ENCODE peak calls at places on chromosomes 1 and 21, in seven cellular contexts. One of them, this sample, is unnamed.

GRCh38 chr1:230907472-230908205 is 39.3 kb upstream of the C1orf198 start:
- DNase-seq in IMR-90: no peak
- DNase-seq in heart right ventricle: no peak
- DNase-seq in HL-60: no peak
- DNase-seq in CD8-positive, alpha-beta T cell: no peak
- DNase-seq in tibial artery: no peak
- DNase-seq in CD4-positive, alpha-beta memory T cell: no peak
- DNase-seq in this sample: no peak

GRCh38 chr1:56709995-56710394 is 64.9 kb downstream of the PRKAA2 start:
- DNase-seq in IMR-90: no peak
- DNase-seq in heart right ventricle: no peak
- DNase-seq in HL-60: no peak
- DNase-seq in CD8-positive, alpha-beta T cell: no peak
- DNase-seq in tibial artery: no peak
- DNase-seq in CD4-positive, alpha-beta memory T cell: no peak
- DNase-seq in this sample: no peak

GRCh38 chr1:104402178-104402577 is 652.5 kb downstream of the AMY1C start:
- DNase-seq in IMR-90: no peak
- DNase-seq in heart right ventricle: no peak
- DNase-seq in HL-60: no peak
- DNase-seq in CD8-positive, alpha-beta T cell: no peak
- DNase-seq in tibial artery: no peak
- DNase-seq in CD4-positive, alpha-beta memory T cell: no peak
- DNase-seq in this sample: no peak

GRCh38 chr1:84940481-84940880 is 47.5 kb upstream of the LPAR3 start:
- DNase-seq in IMR-90: no peak
- DNase-seq in heart right ventricle: no peak
- DNase-seq in HL-60: no peak
- DNase-seq in CD8-positive, alpha-beta T cell: no peak
- DNase-seq in tibial artery: no peak
- DNase-seq in CD4-positive, alpha-beta memory T cell: no peak
- DNase-seq in this sample: no peak

GRCh38 chr21:45950740-45951515 is 30.6 kb upstream of the COL6A1 start:
- DNase-seq in IMR-90: peak
- DNase-seq in heart right ventricle: peak
- DNase-seq in HL-60: no peak
- DNase-seq in CD8-positive, alpha-beta T cell: no peak
- DNase-seq in tibial artery: peak
- DNase-seq in CD4-positive, alpha-beta memory T cell: no peak
- DNase-seq in this sample: no peak

GRCh38 chr1:33997127-33998047 is 133.5 kb downstream of the HMGB4 start:
- DNase-seq in IMR-90: no peak
- DNase-seq in heart right ventricle: no peak
- DNase-seq in HL-60: no peak
- DNase-seq in CD8-positive, alpha-beta T cell: no peak
- DNase-seq in tibial artery: no peak
- DNase-seq in CD4-positive, alpha-beta memory T cell: no peak
- DNase-seq in this sample: no peak

GRCh38 chr1:22681564-22682276 is 28.7 kb downstream of the C1QB start:
- DNase-seq in IMR-90: no peak
- DNase-seq in heart right ventricle: no peak
- DNase-seq in HL-60: no peak
- DNase-seq in CD8-positive, alpha-beta T cell: no peak
- DNase-seq in tibial artery: no peak
- DNase-seq in CD4-positive, alpha-beta memory T cell: no peak
- DNase-seq in this sample: no peak

GRCh38 chr1:52157582-52157981 is 15.7 kb downstream of the ZFYVE9 start:
- DNase-seq in IMR-90: peak
- DNase-seq in heart right ventricle: no peak
- DNase-seq in HL-60: no peak
- DNase-seq in CD8-positive, alpha-beta T cell: no peak
- DNase-seq in tibial artery: no peak
- DNase-seq in CD4-positive, alpha-beta memory T cell: no peak
- DNase-seq in this sample: no peak

GRCh38 chr1:66386712-66387111 is 147.2 kb upstream of the SGIP1 start:
- DNase-seq in IMR-90: no peak
- DNase-seq in heart right ventricle: no peak
- DNase-seq in HL-60: no peak
- DNase-seq in CD8-positive, alpha-beta T cell: no peak
- DNase-seq in tibial artery: no peak
- DNase-seq in CD4-positive, alpha-beta memory T cell: no peak
- DNase-seq in this sample: no peak

GRCh38 chr1:180155202-180155682 is 573 bp downstream of the QSOX1 start:
- DNase-seq in IMR-90: no peak
- DNase-seq in heart right ventricle: peak
- DNase-seq in HL-60: no peak
- DNase-seq in CD8-positive, alpha-beta T cell: peak
- DNase-seq in tibial artery: no peak
- DNase-seq in CD4-positive, alpha-beta memory T cell: no peak
- DNase-seq in this sample: no peak

GRCh38 chr1:91608876-91609275 is 108.2 kb downstream of the CDC7 start:
- DNase-seq in IMR-90: peak
- DNase-seq in heart right ventricle: no peak
- DNase-seq in HL-60: no peak
- DNase-seq in CD8-positive, alpha-beta T cell: no peak
- DNase-seq in tibial artery: no peak
- DNase-seq in CD4-positive, alpha-beta memory T cell: no peak
- DNase-seq in this sample: peak

GRCh38 chr1:162383091-162383490 is 1.6 kb downstream of the C1orf226 start:
- DNase-seq in IMR-90: no peak
- DNase-seq in heart right ventricle: no peak
- DNase-seq in HL-60: no peak
- DNase-seq in CD8-positive, alpha-beta T cell: peak
- DNase-seq in tibial artery: peak
- DNase-seq in CD4-positive, alpha-beta memory T cell: no peak
- DNase-seq in this sample: no peak

GRCh38 chr1:162383516-162383915 is 2.0 kb downstream of the C1orf226 start:
- DNase-seq in IMR-90: no peak
- DNase-seq in heart right ventricle: no peak
- DNase-seq in HL-60: no peak
- DNase-seq in CD8-positive, alpha-beta T cell: no peak
- DNase-seq in tibial artery: peak
- DNase-seq in CD4-positive, alpha-beta memory T cell: no peak
- DNase-seq in this sample: no peak

GRCh38 chr1:162381941-162382750 is 618 bp downstream of the C1orf226 start:
- DNase-seq in IMR-90: no peak
- DNase-seq in heart right ventricle: no peak
- DNase-seq in HL-60: no peak
- DNase-seq in CD8-positive, alpha-beta T cell: peak
- DNase-seq in tibial artery: peak
- DNase-seq in CD4-positive, alpha-beta memory T cell: no peak
- DNase-seq in this sample: no peak

GRCh38 chr1:162380061-162380846 is 1.3 kb upstream of the C1orf226 start:
- DNase-seq in IMR-90: no peak
- DNase-seq in heart right ventricle: no peak
- DNase-seq in HL-60: no peak
- DNase-seq in CD8-positive, alpha-beta T cell: no peak
- DNase-seq in tibial artery: peak
- DNase-seq in CD4-positive, alpha-beta memory T cell: no peak
- DNase-seq in this sample: no peak

DNA sequence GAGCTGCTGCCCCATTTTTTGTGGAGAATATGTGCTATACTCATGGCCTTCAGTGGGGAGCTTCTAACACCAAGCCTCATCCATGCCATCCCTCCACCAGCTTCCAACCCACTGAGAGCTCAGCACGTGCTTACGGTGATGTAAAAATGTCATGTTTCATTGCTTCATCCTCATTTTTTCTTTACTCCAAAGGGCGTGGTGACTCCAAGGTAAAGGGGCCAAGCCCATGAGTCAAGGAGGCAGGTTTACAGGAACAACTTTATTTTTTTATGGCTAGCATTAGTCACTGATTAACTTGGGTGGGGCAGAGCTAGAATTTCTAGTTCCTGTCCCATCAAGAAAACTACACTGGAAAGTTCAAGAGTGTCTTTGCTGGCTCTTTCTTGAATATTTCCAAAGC is at the start of gene C1orf226:
- DNase-seq in IMR-90: no peak
- DNase-seq in heart right ventricle: no peak
- DNase-seq in HL-60: no peak
- DNase-seq in CD8-positive, alpha-beta T cell: peak
- DNase-seq in tibial artery: peak
- DNase-seq in CD4-positive, alpha-beta memory T cell: no peak
- DNase-seq in this sample: peak
- H3K27ac ChIP-seq in IMR-90: no peak
- H3K27ac ChIP-seq in heart right ventricle: no peak
- H3K27ac ChIP-seq in HL-60: no peak
- H3K27ac ChIP-seq in CD8-positive, alpha-beta T cell: no peak
- H3K27ac ChIP-seq in tibial artery: no peak
- H3K27ac ChIP-seq in CD4-positive, alpha-beta memory T cell: no peak
- H3K27ac ChIP-seq in this sample: peak

DNA sequence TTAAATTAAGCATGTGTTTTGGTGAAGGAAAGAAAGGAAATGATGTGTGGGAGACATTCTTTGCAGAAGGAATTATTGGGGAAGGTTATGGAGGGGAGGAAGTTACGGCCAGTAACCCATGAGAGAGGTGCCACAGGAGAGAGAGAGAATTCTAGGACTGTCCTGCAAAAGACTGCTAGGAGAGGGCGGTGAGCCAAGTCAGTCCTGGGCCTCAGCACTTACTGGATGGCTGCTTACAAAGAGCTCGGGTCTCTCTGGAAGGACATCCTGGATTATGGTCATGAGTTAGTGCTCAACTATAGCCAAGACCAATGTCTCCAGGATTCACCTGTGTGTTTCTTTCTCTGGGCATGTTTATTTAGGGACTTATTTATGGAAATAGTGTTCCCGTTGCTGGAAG is 74.4 kb upstream of the HSD17B7 start:
- DNase-seq in IMR-90: no peak
- DNase-seq in heart right ventricle: peak
- DNase-seq in HL-60: no peak
- DNase-seq in CD8-positive, alpha-beta T cell: no peak
- DNase-seq in tibial artery: no peak
- DNase-seq in CD4-positive, alpha-beta memory T cell: no peak
- DNase-seq in this sample: no peak
- H3K27ac ChIP-seq in IMR-90: no peak
- H3K27ac ChIP-seq in heart right ventricle: no peak
- H3K27ac ChIP-seq in HL-60: no peak
- H3K27ac ChIP-seq in CD8-positive, alpha-beta T cell: no peak
- H3K27ac ChIP-seq in tibial artery: no peak
- H3K27ac ChIP-seq in CD4-positive, alpha-beta memory T cell: no peak
- H3K27ac ChIP-seq in this sample: no peak

GRCh38 chr1:31482478-31483011 is 69.5 kb downstream of the SERINC2 start:
- DNase-seq in IMR-90: no peak
- DNase-seq in heart right ventricle: no peak
- DNase-seq in HL-60: peak
- DNase-seq in CD8-positive, alpha-beta T cell: no peak
- DNase-seq in tibial artery: no peak
- DNase-seq in CD4-positive, alpha-beta memory T cell: no peak
- DNase-seq in this sample: no peak

GRCh38 chr1:31487894-31488293 is 74.9 kb downstream of the SERINC2 start:
- DNase-seq in IMR-90: no peak
- DNase-seq in heart right ventricle: no peak
- DNase-seq in HL-60: no peak
- DNase-seq in CD8-positive, alpha-beta T cell: no peak
- DNase-seq in tibial artery: no peak
- DNase-seq in CD4-positive, alpha-beta memory T cell: no peak
- DNase-seq in this sample: no peak

GRCh38 chr1:31487143-31487542 is 74.1 kb downstream of the SERINC2 start:
- DNase-seq in IMR-90: no peak
- DNase-seq in heart right ventricle: no peak
- DNase-seq in HL-60: no peak
- DNase-seq in CD8-positive, alpha-beta T cell: no peak
- DNase-seq in tibial artery: no peak
- DNase-seq in CD4-positive, alpha-beta memory T cell: peak
- DNase-seq in this sample: no peak

GRCh38 chr1:31479801-31480200 is 66.8 kb downstream of the SERINC2 start:
- DNase-seq in IMR-90: peak
- DNase-seq in heart right ventricle: no peak
- DNase-seq in HL-60: no peak
- DNase-seq in CD8-positive, alpha-beta T cell: no peak
- DNase-seq in tibial artery: no peak
- DNase-seq in CD4-positive, alpha-beta memory T cell: no peak
- DNase-seq in this sample: no peak

GRCh38 chr1:31483012-31483946 is 70.3 kb downstream of the SERINC2 start:
- DNase-seq in IMR-90: peak
- DNase-seq in heart right ventricle: no peak
- DNase-seq in HL-60: peak
- DNase-seq in CD8-positive, alpha-beta T cell: no peak
- DNase-seq in tibial artery: no peak
- DNase-seq in CD4-positive, alpha-beta memory T cell: no peak
- DNase-seq in this sample: peak
- H3K27ac ChIP-seq in IMR-90: no peak
- H3K27ac ChIP-seq in heart right ventricle: no peak
- H3K27ac ChIP-seq in HL-60: peak
- H3K27ac ChIP-seq in CD8-positive, alpha-beta T cell: no peak
- H3K27ac ChIP-seq in tibial artery: no peak
- H3K27ac ChIP-seq in CD4-positive, alpha-beta memory T cell: no peak
- H3K27ac ChIP-seq in this sample: peak

DNA sequence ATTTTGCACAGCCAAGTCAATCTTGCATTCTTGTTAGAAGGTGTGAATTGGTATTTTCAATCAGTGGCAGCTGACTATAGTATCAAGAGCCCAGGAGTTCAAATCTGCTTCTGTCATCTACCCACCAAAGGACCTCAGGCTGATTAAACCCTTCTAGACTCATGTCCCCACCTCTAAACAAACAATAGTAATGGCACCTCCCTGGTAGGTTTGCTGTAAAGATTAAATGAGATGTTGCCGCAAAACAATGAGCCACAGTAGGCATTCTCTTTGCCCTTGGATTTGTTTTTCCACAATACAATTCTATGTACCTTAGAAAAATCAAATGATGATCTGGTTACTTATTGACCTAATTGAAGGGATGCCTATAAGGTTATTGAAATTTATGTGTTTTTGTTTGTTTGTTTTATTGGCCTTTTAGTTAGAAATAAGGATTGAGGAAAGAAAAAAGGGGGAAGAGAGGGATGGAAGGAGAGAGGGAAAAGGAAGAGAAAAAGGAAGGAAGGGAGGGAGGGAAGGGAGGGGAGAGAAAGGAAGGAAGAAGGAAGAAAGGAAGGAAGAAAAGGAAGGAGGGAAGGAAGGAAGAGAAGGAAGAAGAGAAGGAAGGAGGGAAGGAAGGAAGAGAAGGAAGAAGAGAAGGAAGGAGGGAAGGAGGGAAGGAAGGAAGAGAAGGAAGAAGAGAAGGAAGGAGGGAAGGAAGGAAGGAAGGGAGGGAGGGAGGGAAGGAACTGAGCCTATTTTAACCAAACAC is 110.7 kb downstream of the ETS2 start:
- DNase-seq in IMR-90: no peak
- DNase-seq in heart right ventricle: no peak
- DNase-seq in HL-60: no peak
- DNase-seq in CD8-positive, alpha-beta T cell: no peak
- DNase-seq in tibial artery: no peak
- DNase-seq in CD4-positive, alpha-beta memory T cell: no peak
- DNase-seq in this sample: no peak
- H3K27ac ChIP-seq in IMR-90: no peak
- H3K27ac ChIP-seq in heart right ventricle: no peak
- H3K27ac ChIP-seq in HL-60: no peak
- H3K27ac ChIP-seq in CD8-positive, alpha-beta T cell: no peak
- H3K27ac ChIP-seq in tibial artery: no peak
- H3K27ac ChIP-seq in CD4-positive, alpha-beta memory T cell: no peak
- H3K27ac ChIP-seq in this sample: no peak

This sample was measured in epithelial cell of prostate.